ENCODE peak calls at places on chromosomes 6 and 20, in six cellular contexts. One of them, this sample, is unnamed.

GRCh38 chr20:1121439-1121838 is 3.0 kb downstream of the PSMF1 start:
- DNase-seq in heart left ventricle: no peak
- DNase-seq in hepatocyte: no peak
- DNase-seq in Peyer's patch: no peak
- DNase-seq in K562: peak
- DNase-seq in heart right ventricle: no peak
- DNase-seq in this sample: no peak

GRCh38 chr6:163416640-163417253 is 2.2 kb downstream of the QKI start:
- DNase-seq in heart left ventricle: no peak
- DNase-seq in Peyer's patch: no peak
- DNase-seq in K562: no peak
- DNase-seq in hepatocyte: peak
- DNase-seq in heart right ventricle: no peak
- DNase-seq in this sample: no peak

GRCh38 chr6:26233608-26234420 is 131.2 kb upstream of the BTN3A2 start:
- DNase-seq in hepatocyte: no peak
- DNase-seq in K562: peak
- DNase-seq in heart left ventricle: peak
- DNase-seq in heart right ventricle: no peak
- DNase-seq in Peyer's patch: peak
- DNase-seq in this sample: peak

GRCh38 chr6:3850451-3851203 is 1.5 kb downstream of the FAM50B start:
- DNase-seq in heart right ventricle: no peak
- DNase-seq in hepatocyte: no peak
- DNase-seq in Peyer's patch: no peak
- DNase-seq in K562: no peak
- DNase-seq in heart left ventricle: no peak
- DNase-seq in this sample: no peak

GRCh38 chr20:63700199-63701050 is 4.0 kb downstream of the TNFRSF6B start:
- DNase-seq in heart right ventricle: no peak
- DNase-seq in Peyer's patch: peak
- DNase-seq in K562: no peak
- DNase-seq in hepatocyte: no peak
- DNase-seq in heart left ventricle: no peak
- DNase-seq in this sample: no peak

GRCh38 chr20:1437222-1437904 is 29.3 kb downstream of the NSFL1C start:
- DNase-seq in K562: peak
- DNase-seq in heart right ventricle: peak
- DNase-seq in Peyer's patch: peak
- DNase-seq in heart left ventricle: peak
- DNase-seq in hepatocyte: peak
- DNase-seq in this sample: peak

GRCh38 chr6:108874470-108875160 is 26.4 kb downstream of the ARMC2 start:
- DNase-seq in Peyer's patch: no peak
- DNase-seq in hepatocyte: peak
- DNase-seq in K562: no peak
- DNase-seq in heart right ventricle: no peak
- DNase-seq in heart left ventricle: no peak
- DNase-seq in this sample: peak

GRCh38 chr20:62535964-62536363 is 60.2 kb upstream of the GATA5 start:
- DNase-seq in Peyer's patch: no peak
- DNase-seq in heart right ventricle: no peak
- DNase-seq in K562: no peak
- DNase-seq in heart left ventricle: no peak
- DNase-seq in hepatocyte: no peak
- DNase-seq in this sample: no peak

GRCh38 chr6:162198072-162198471 is 529.5 kb downstream of the PRKN start:
- DNase-seq in K562: no peak
- DNase-seq in Peyer's patch: no peak
- DNase-seq in heart left ventricle: no peak
- DNase-seq in heart right ventricle: no peak
- DNase-seq in hepatocyte: no peak
- DNase-seq in this sample: no peak

GRCh38 chr6:27332692-27333641 is 20.9 kb upstream of the POM121L2 start:
- DNase-seq in heart left ventricle: no peak
- DNase-seq in heart right ventricle: no peak
- DNase-seq in hepatocyte: peak
- DNase-seq in Peyer's patch: no peak
- DNase-seq in K562: peak
- DNase-seq in this sample: no peak

GRCh38 chr20:44738779-44739477 is 6.7 kb upstream of the KCNK15 start:
- DNase-seq in Peyer's patch: no peak
- DNase-seq in heart left ventricle: no peak
- DNase-seq in hepatocyte: peak
- DNase-seq in heart right ventricle: no peak
- DNase-seq in K562: peak
- DNase-seq in this sample: no peak

GRCh38 chr20:43842126-43843020 is 72.3 kb upstream of the TOX2 start:
- DNase-seq in K562: no peak
- DNase-seq in heart left ventricle: no peak
- DNase-seq in heart right ventricle: no peak
- DNase-seq in Peyer's patch: no peak
- DNase-seq in hepatocyte: no peak
- DNase-seq in this sample: no peak

GRCh38 chr20:58075980-58076749 is 152.3 kb downstream of the ANKRD60 start:
- DNase-seq in Peyer's patch: no peak
- DNase-seq in heart right ventricle: no peak
- DNase-seq in K562: no peak
- DNase-seq in hepatocyte: no peak
- DNase-seq in heart left ventricle: no peak
- DNase-seq in this sample: no peak

GRCh38 chr6:6806793-6807518 is 218.4 kb downstream of the LY86 start:
- DNase-seq in K562: peak
- DNase-seq in hepatocyte: no peak
- DNase-seq in heart right ventricle: peak
- DNase-seq in Peyer's patch: no peak
- DNase-seq in heart left ventricle: peak
- DNase-seq in this sample: peak

GRCh38 chr6:68915591-68915990 is 280.5 kb downstream of the ADGRB3 start:
- DNase-seq in heart right ventricle: no peak
- DNase-seq in K562: no peak
- DNase-seq in heart left ventricle: no peak
- DNase-seq in hepatocyte: no peak
- DNase-seq in Peyer's patch: no peak
- DNase-seq in this sample: no peak

GRCh38 chr6:117276778-117277177 is 11.4 kb downstream of the VGLL2 start:
- DNase-seq in hepatocyte: no peak
- DNase-seq in K562: no peak
- DNase-seq in Peyer's patch: no peak
- DNase-seq in heart left ventricle: no peak
- DNase-seq in heart right ventricle: no peak
- DNase-seq in this sample: no peak

GRCh38 chr6:72411872-72412708 is 209.8 kb upstream of the KCNQ5 start:
- DNase-seq in heart left ventricle: peak
- DNase-seq in K562: peak
- DNase-seq in Peyer's patch: peak
- DNase-seq in hepatocyte: peak
- DNase-seq in heart right ventricle: peak
- DNase-seq in this sample: no peak

GRCh38 chr6:4849214-4849613 is 73.0 kb downstream of the CDYL start:
- DNase-seq in Peyer's patch: no peak
- DNase-seq in heart left ventricle: no peak
- DNase-seq in heart right ventricle: no peak
- DNase-seq in K562: no peak
- DNase-seq in hepatocyte: no peak
- DNase-seq in this sample: no peak

GRCh38 chr6:25369450-25370086 is 90.4 kb downstream of the CARMIL1 start:
- DNase-seq in heart right ventricle: no peak
- DNase-seq in heart left ventricle: no peak
- DNase-seq in K562: no peak
- DNase-seq in Peyer's patch: no peak
- DNase-seq in hepatocyte: peak
- DNase-seq in this sample: no peak

GRCh38 chr20:24165336-24166126 is 177.0 kb upstream of the GGTLC1 start:
- DNase-seq in hepatocyte: no peak
- DNase-seq in heart right ventricle: no peak
- DNase-seq in Peyer's patch: no peak
- DNase-seq in K562: no peak
- DNase-seq in heart left ventricle: no peak
- DNase-seq in this sample: no peak

GRCh38 chr6:87066449-87067288 is 28.2 kb downstream of the CGA start:
- DNase-seq in K562: peak
- DNase-seq in heart right ventricle: no peak
- DNase-seq in Peyer's patch: no peak
- DNase-seq in heart left ventricle: no peak
- DNase-seq in hepatocyte: peak
- DNase-seq in this sample: no peak

GRCh38 chr20:60863548-60863947 is 388.5 kb upstream of the CDH4 start:
- DNase-seq in K562: no peak
- DNase-seq in Peyer's patch: no peak
- DNase-seq in hepatocyte: no peak
- DNase-seq in heart right ventricle: no peak
- DNase-seq in heart left ventricle: no peak
- DNase-seq in this sample: no peak

GRCh38 chr6:161407581-161407980 is 133.7 kb upstream of the AGPAT4 start:
- DNase-seq in heart right ventricle: no peak
- DNase-seq in K562: peak
- DNase-seq in hepatocyte: no peak
- DNase-seq in heart left ventricle: no peak
- DNase-seq in Peyer's patch: no peak
- DNase-seq in this sample: no peak

GRCh38 chr20:62018437-62019143 is 47.1 kb downstream of the TAF4 start:
- DNase-seq in hepatocyte: no peak
- DNase-seq in Peyer's patch: no peak
- DNase-seq in heart left ventricle: peak
- DNase-seq in heart right ventricle: no peak
- DNase-seq in K562: no peak
- DNase-seq in this sample: no peak

DNA sequence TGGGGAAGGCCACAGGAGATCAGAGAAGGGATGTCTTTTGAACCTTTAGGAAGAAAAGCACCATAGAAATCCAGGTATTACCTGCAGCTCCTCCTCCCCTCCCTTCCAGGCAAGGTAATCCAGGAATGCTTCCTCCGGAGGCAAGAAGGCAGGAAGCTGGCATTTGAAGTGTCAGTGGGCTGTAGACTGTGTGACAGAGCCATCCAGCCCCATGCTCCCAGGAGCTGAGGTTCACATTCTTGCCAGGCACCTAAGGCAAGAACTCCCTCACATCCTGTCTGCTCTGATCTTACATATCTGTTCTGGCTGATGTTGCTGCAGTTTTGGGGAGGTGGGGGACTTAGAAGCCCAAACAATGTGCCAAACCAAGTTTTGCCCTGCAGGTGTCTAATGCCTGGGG is 27.8 kb upstream of the SCUBE3 start:
- DNase-seq in heart left ventricle: no peak
- DNase-seq in hepatocyte: no peak
- DNase-seq in Peyer's patch: no peak
- DNase-seq in K562: no peak
- DNase-seq in heart right ventricle: no peak
- DNase-seq in this sample: no peak
- H3K27ac ChIP-seq in heart left ventricle: peak
- H3K27ac ChIP-seq in hepatocyte: peak
- H3K27ac ChIP-seq in Peyer's patch: no peak
- H3K27ac ChIP-seq in K562: no peak
- H3K27ac ChIP-seq in heart right ventricle: no peak
- H3K27ac ChIP-seq in this sample: peak

GRCh38 chr6:39452746-39453145 is 130.2 kb upstream of the KCNK16 start:
- DNase-seq in Peyer's patch: no peak
- DNase-seq in K562: no peak
- DNase-seq in heart left ventricle: no peak
- DNase-seq in hepatocyte: no peak
- DNase-seq in heart right ventricle: no peak
- DNase-seq in this sample: no peak
- H3K27ac ChIP-seq in Peyer's patch: no peak
- H3K27ac ChIP-seq in K562: no peak
- H3K27ac ChIP-seq in heart left ventricle: no peak
- H3K27ac ChIP-seq in hepatocyte: no peak
- H3K27ac ChIP-seq in heart right ventricle: no peak
- H3K27ac ChIP-seq in this sample: no peak

GRCh38 chr6:122576888-122577287 is 33.3 kb upstream of the PKIB start:
- DNase-seq in heart right ventricle: no peak
- DNase-seq in heart left ventricle: no peak
- DNase-seq in hepatocyte: no peak
- DNase-seq in K562: no peak
- DNase-seq in Peyer's patch: no peak
- DNase-seq in this sample: no peak

GRCh38 chr6:122580731-122581130 is 29.5 kb upstream of the PKIB start:
- DNase-seq in K562: no peak
- DNase-seq in hepatocyte: no peak
- DNase-seq in heart right ventricle: no peak
- DNase-seq in heart left ventricle: no peak
- DNase-seq in Peyer's patch: no peak
- DNase-seq in this sample: no peak

GRCh38 chr6:122578961-122579360 is 31.2 kb upstream of the PKIB start:
- DNase-seq in K562: no peak
- DNase-seq in heart right ventricle: no peak
- DNase-seq in hepatocyte: no peak
- DNase-seq in Peyer's patch: no peak
- DNase-seq in heart left ventricle: no peak
- DNase-seq in this sample: no peak
- H3K27ac ChIP-seq in K562: no peak
- H3K27ac ChIP-seq in heart right ventricle: no peak
- H3K27ac ChIP-seq in hepatocyte: no peak
- H3K27ac ChIP-seq in Peyer's patch: no peak
- H3K27ac ChIP-seq in heart left ventricle: no peak
- H3K27ac ChIP-seq in this sample: no peak

GRCh38 chr6:132664309-132665034 is 5.5 kb upstream of the TAAR1 start:
- DNase-seq in hepatocyte: no peak
- DNase-seq in K562: no peak
- DNase-seq in heart left ventricle: no peak
- DNase-seq in Peyer's patch: no peak
- DNase-seq in heart right ventricle: no peak
- DNase-seq in this sample: no peak
- H3K27ac ChIP-seq in hepatocyte: no peak
- H3K27ac ChIP-seq in K562: no peak
- H3K27ac ChIP-seq in heart left ventricle: no peak
- H3K27ac ChIP-seq in Peyer's patch: no peak
- H3K27ac ChIP-seq in heart right ventricle: no peak
- H3K27ac ChIP-seq in this sample: no peak

This sample was measured in ascending aorta.